ENCODE peak calls at places on chromosomes 1 and 21, in four cellular contexts. N, W, L and Y are unnamed samples.

GRCh38 chr1:212432706-212433576 is at the start of gene NENF:
- DNase-seq in N (peak), W (peak), L (peak), Y (peak)

GRCh38 chr21:46325073-46325912 is 1.3 kb downstream of the PCNT start:
- DNase-seq in N (peak), L (peak), W (peak), Y (no peak)

GRCh38 chr21:42790520-42790919 is 88.8 kb downstream of the WDR4 start:
- DNase-seq in L (no peak), N (no peak), W (no peak), Y (no peak)

GRCh38 chr1:23825762-23826522 is 713 bp upstream of the HMGCL start:
- DNase-seq in L (no peak), W (no peak), N (peak), Y (no peak)

GRCh38 chr1:224189561-224189960 is 6.5 kb downstream of the DEGS1 start:
- DNase-seq in W (no peak), L (no peak), N (no peak), Y (no peak)

GRCh38 chr1:21289700-21290545 is at the start of gene ECE1:
- DNase-seq in L (no peak), W (peak), N (peak), Y (no peak)

GRCh38 chr1:179228783-179229213 is 679 bp downstream of the ABL2 start:
- DNase-seq in L (no peak), W (peak), N (peak), Y (no peak)

GRCh38 chr1:226029568-226030225 is 30.6 kb upstream of the SDE2 start:
- DNase-seq in W (no peak), N (no peak), L (no peak), Y (no peak)

GRCh38 chr1:2451744-2452582 is 24.1 kb upstream of the PLCH2 start:
- DNase-seq in L (peak), W (peak), N (peak), Y (peak)

GRCh38 chr1:65114312-65114711 is 33.7 kb upstream of the AK4 start:
- DNase-seq in L (no peak), W (peak), N (peak), Y (no peak)

GRCh38 chr1:172770081-172770480 is 111.2 kb downstream of the FASLG start:
- DNase-seq in W (no peak), L (no peak), N (no peak), Y (no peak)

GRCh38 chr1:156146749-156147405 is 6.5 kb upstream of the SEMA4A start:
- DNase-seq in N (no peak), W (no peak), L (no peak), Y (no peak)

GRCh38 chr1:44830900-44831304 is 12.2 kb downstream of the PTCH2 start:
- DNase-seq in N (no peak), L (no peak), W (no peak), Y (no peak)

GRCh38 chr1:39409055-39409816 is 82.2 kb upstream of the BMP8A start:
- DNase-seq in N (peak), L (peak), W (peak), Y (no peak)

GRCh38 chr1:156815307-156815826 is 1.3 kb downstream of the SH2D2A start:
- DNase-seq in W (peak), L (peak), N (peak), Y (peak)

GRCh38 chr1:89762431-89762800 is 58.4 kb upstream of the LRRC8D start:
- DNase-seq in W (no peak), L (no peak), N (no peak), Y (no peak)

GRCh38 chr1:5720045-5720444 is 272.2 kb downstream of the NPHP4 start:
- DNase-seq in N (no peak), L (no peak), W (no peak), Y (no peak)

GRCh38 chr1:10888791-10889627 is 92.6 kb upstream of the CASZ1 start:
- DNase-seq in W (peak), L (no peak), N (no peak), Y (no peak)

GRCh38 chr1:59445040-59445439 is 148.1 kb downstream of the FGGY start:
- DNase-seq in N (peak), L (no peak), W (no peak), Y (no peak)

GRCh38 chr1:33985166-33985565 is 121.3 kb downstream of the HMGB4 start:
- DNase-seq in W (no peak), N (peak), L (no peak), Y (peak)

GRCh38 chr1:219713981-219714381 is 101.1 kb upstream of the ZC3H11B start:
- DNase-seq in L (no peak), N (peak), W (no peak), Y (no peak)

GRCh38 chr1:69611316-69611715 is 43.6 kb downstream of the LRRC7 start:
- DNase-seq in N (no peak), L (no peak), W (no peak), Y (no peak)

GRCh38 chr1:45622891-45623394 is 911 bp downstream of the CCDC17 start:
- DNase-seq in N (peak), L (no peak), W (no peak), Y (no peak)

DNA sequence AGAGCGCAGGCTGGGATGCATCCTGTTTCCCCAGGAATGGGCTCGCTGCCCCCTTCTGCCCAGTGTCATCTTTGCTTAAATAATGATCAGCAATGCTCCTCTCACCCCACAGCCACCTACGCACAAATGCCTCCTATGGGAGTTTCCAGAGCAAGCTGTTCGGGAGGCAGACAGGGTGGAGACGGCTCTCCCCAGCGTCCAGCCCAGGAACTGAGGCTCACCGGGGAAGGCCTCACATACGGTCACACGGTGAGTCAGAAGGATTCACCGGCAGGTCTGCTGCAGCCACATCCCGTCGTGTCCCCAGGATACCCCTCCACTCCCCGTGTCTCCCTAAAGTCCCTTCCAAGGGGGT is 40.3 kb upstream of the RUNX3 start:
- DNase-seq in W (peak), L (peak), N (peak), Y (no peak)
- TF ChIP-seq CTCF in W (no peak), L (peak), N (peak), Y (peak)

GRCh38 chr1:197197430-197197997 is 51.0 kb upstream of the ASPM start:
- DNase-seq in L (no peak), N (no peak), W (no peak), Y (no peak)
- H3K4me3 ChIP-seq in L (no peak), N (peak), W (peak), Y (no peak)

DNA sequence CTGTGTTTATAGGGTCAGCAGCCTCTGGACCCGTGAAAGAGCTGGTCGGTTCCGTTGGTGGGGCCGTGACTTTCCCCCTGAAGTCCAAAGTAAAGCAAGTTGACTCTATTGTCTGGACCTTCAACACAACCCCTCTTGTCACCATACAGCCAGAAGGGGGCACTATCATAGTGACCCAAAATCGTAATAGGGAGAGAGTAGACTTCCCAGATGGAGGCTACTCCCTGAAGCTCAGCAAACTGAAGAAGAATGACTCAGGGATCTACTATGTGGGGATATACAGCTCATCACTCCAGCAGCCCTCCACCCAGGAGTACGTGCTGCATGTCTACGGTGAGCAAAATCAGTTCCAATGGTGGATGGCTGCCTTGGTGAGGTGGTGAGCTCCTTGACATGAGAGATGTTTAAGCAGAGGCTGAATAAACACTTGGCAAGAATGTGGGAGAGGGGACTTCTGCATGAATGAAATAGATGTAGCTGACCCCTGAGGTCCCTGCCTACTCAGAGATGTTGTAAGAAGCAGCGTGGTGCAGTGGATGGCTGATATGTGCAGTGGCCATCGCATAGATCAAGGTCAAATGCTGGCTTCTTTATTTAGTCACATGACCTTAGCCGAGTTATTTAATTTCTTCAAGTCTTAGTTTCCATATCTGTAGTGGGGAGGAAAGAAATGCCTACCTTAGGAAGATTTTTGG is 9.3 kb downstream of the SLAMF7 start:
- DNase-seq in L (peak), W (no peak), N (peak), Y (no peak)
- TF ChIP-seq CTCF in L (peak), W (no peak), N (peak), Y (peak)

GRCh38 chr1:162500805-162501204 is 3.2 kb downstream of the UHMK1 start:
- DNase-seq in N (peak), L (no peak), W (peak), Y (no peak)
- H3K4me3 ChIP-seq in N (no peak), L (no peak), W (no peak), Y (no peak)

GRCh38 chr1:234185438-234185837 is 187.8 kb upstream of the COA6 start:
- DNase-seq in L (no peak), W (no peak), N (no peak), Y (no peak)

GRCh38 chr1:234186037-234186688 is 187.1 kb upstream of the COA6 start:
- DNase-seq in L (no peak), N (peak), W (peak), Y (no peak)

GRCh38 chr1:234188454-234188792 is 184.8 kb upstream of the COA6 start:
- DNase-seq in N (no peak), L (no peak), W (no peak), Y (no peak)
- TF ChIP-seq CTCF in N (no peak), L (peak), W (no peak), Y (peak)

DNA sequence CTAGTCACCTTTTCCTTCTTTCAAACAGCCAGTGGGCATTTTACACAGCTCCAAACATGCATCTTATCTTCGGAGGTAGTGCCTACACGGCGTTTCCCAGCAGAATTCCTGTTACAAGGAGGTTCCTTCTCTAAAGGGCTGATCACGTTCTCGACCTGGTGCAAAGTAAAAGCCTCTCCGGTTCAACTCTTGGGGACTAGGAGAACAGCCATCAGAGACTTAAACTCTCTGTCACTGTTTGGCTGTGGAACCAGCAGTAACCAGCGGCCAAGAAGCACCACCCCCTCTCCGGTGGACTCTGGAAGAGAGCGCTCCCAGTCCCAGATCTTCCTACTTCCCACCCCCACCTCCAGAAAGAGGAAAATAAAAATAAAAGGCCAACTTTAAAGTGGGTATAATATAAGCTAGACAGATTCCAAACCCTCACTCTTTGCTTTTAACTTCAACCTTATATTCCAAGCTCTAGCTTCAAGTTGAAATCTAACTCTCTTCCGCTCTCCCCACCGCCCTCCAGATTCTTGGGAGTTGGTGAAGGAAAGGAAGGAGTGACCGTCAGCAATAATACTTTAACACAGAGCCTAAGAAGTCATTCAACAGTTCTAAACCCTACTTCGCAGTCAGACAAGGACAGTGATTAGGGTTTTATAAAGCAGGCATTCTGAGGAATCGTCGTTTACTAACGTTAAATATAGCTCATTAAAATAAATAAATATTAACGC is 2.9 kb downstream of the BRINP3 start:
- DNase-seq in L (no peak), W (peak), N (peak), Y (no peak)
- H3K4me3 ChIP-seq in L (peak), W (peak), N (peak), Y (no peak)

GRCh38 chr21:38175321-38175720 is 81.5 kb upstream of the KCNJ15 start:
- DNase-seq in N (no peak), W (no peak), L (no peak), Y (no peak)

GRCh38 chr21:38171723-38172344 is 85.0 kb upstream of the KCNJ15 start:
- DNase-seq in N (peak), W (peak), L (peak), Y (no peak)

GRCh38 chr21:38167345-38167744 is 89.4 kb upstream of the KCNJ15 start:
- DNase-seq in N (no peak), W (no peak), L (no peak), Y (no peak)

GRCh38 chr21:38170283-38170682 is 86.5 kb upstream of the KCNJ15 start:
- DNase-seq in W (peak), L (peak), N (peak), Y (no peak)

GRCh38 chr21:38170705-38171682 is 85.8 kb upstream of the KCNJ15 start:
- DNase-seq in W (no peak), N (no peak), L (no peak), Y (no peak)
- TF ChIP-seq CTCF in W (peak), N (peak), L (peak), Y (peak)

GRCh38 chr1:1431845-1432565 is 3.5 kb upstream of the VWA1 start:
- DNase-seq in W (peak), N (peak), L (no peak), Y (no peak)

GRCh38 chr1:1429671-1430073 is 5.8 kb upstream of the VWA1 start:
- DNase-seq in N (peak), W (no peak), L (peak), Y (no peak)

GRCh38 chr1:1431006-1431844 is 4.3 kb upstream of the VWA1 start:
- DNase-seq in L (no peak), W (no peak), N (no peak), Y (no peak)

GRCh38 chr1:1428174-1428573 is 7.1 kb upstream of the ANKRD65 start:
- DNase-seq in L (no peak), W (no peak), N (no peak), Y (no peak)

GRCh38 chr1:1430114-1430982 is 5.1 kb upstream of the VWA1 start:
- DNase-seq in N (peak), W (peak), L (no peak), Y (no peak)
- H3K4me3 ChIP-seq in N (no peak), W (no peak), L (no peak), Y (no peak)